ENCODE peak calls at places on chromosome 4, in four cellular contexts. I is K562, K is IMR-90, D is GM12878. V is an unnamed sample. For H3K9me3 and H3K27me3, the result is how much of the 10 kb centered on the place peaks cover.

GRCh38 chr4:7389101-7389701 is 45.5 kb downstream of the PSAPL1 start:
- DNase-seq in D (no peak), I (no peak), K (no peak), V (no peak)

GRCh38 chr4:63717384-63717783 is 691.9 kb downstream of the TECRL start:
- DNase-seq in D (peak), K (no peak), I (peak), V (no peak)

GRCh38 chr4:136241221-136241986 is 1290.9 kb downstream of the PCDH18 start:
- DNase-seq in I (no peak), D (no peak), K (no peak), V (no peak)

GRCh38 chr4:36152712-36153111 is 91.6 kb downstream of the ARAP2 start:
- DNase-seq in K (no peak), D (no peak), I (no peak), V (no peak)

GRCh38 chr4:102299708-102300107 is 45.6 kb downstream of the SLC39A8 start:
- DNase-seq in I (peak), K (peak), D (no peak), V (peak)

GRCh38 chr4:104491826-104492771 is 2.6 kb downstream of the CXXC4 start:
- DNase-seq in I (peak), D (peak), K (no peak), V (peak)

GRCh38 chr4:76489799-76490176 is 54.8 kb downstream of the SHROOM3 start:
- DNase-seq in K (no peak), D (no peak), I (no peak), V (no peak)

GRCh38 chr4:5708829-5709680 is 696 bp upstream of the EVC2 start:
- DNase-seq in K (no peak), D (no peak), I (no peak), V (no peak)

GRCh38 chr4:184668511-184669114 is 19.1 kb downstream of the PRIMPOL start:
- DNase-seq in D (no peak), K (peak), I (no peak), V (peak)

GRCh38 chr4:125750827-125751466 is 436.2 kb downstream of the FAT4 start:
- DNase-seq in D (no peak), I (no peak), K (peak), V (peak)

GRCh38 chr4:163332526-163333405 is at the start of gene NPY1R:
- DNase-seq in D (peak), K (peak), I (peak), V (peak)

GRCh38 chr4:19748470-19748869 is 503.2 kb upstream of the SLIT2 start:
- DNase-seq in K (peak), D (no peak), I (no peak), V (peak)

GRCh38 chr4:182643801-182644311 is 273.3 kb downstream of the DCTD start:
- DNase-seq in D (no peak), K (peak), I (no peak), V (peak)

GRCh38 chr4:101835121-101835904 is 44.8 kb downstream of the BANK1 start:
- DNase-seq in I (no peak), K (peak), D (no peak), V (peak)

GRCh38 chr4:158243071-158243470 is 32.8 kb downstream of the TMEM144 start:
- DNase-seq in I (no peak), K (no peak), D (no peak), V (no peak)

GRCh38 chr4:148054275-148054674 is 322.4 kb downstream of the ARHGAP10 start:
- DNase-seq in K (no peak), I (no peak), D (no peak), V (peak)

GRCh38 chr4:88177981-88178632 is 19.7 kb upstream of the ABCG2 start:
- DNase-seq in I (peak), K (peak), D (no peak), V (peak)

GRCh38 chr4:26909369-26909768 is 48.7 kb downstream of the STIM2 start:
- DNase-seq in D (no peak), I (no peak), K (peak), V (peak)

GRCh38 chr4:155025762-155026457 is 182.5 kb upstream of the NPY2R start:
- DNase-seq in K (no peak), D (no peak), I (peak), V (peak)

GRCh38 chr4:27066591-27066990 is 205.9 kb downstream of the STIM2 start:
- DNase-seq in I (no peak), D (no peak), K (no peak), V (no peak)

GRCh38 chr4:60992037-60992436 is 208.1 kb upstream of the ADGRL3 start:
- DNase-seq in K (peak), D (no peak), I (no peak), V (no peak)

GRCh38 chr4:86058621-86059020 is 301.2 kb downstream of the MAPK10 start:
- DNase-seq in K (no peak), I (no peak), D (no peak), V (no peak)

GRCh38 chr4:23923840-23924239 is 34.0 kb upstream of the PPARGC1A start:
- DNase-seq in D (no peak), K (no peak), I (no peak), V (no peak)

GRCh38 chr4:25861951-25862410 is 807 bp downstream of the SEL1L3 start:
- DNase-seq in D (no peak), K (peak), I (no peak), V (no peak)

GRCh38 chr4:120733968-120734367 is 188.6 kb downstream of the PRDM5 start:
- DNase-seq in I (no peak), D (no peak), K (no peak), V (no peak)

GRCh38 chr4:127015616-127016015 is 617.1 kb upstream of the INTU start:
- DNase-seq in D (no peak), I (no peak), K (no peak), V (no peak)

GRCh38 chr4:153257966-153258365 is 53.7 kb downstream of the TRIM2 start:
- DNase-seq in K (no peak), D (no peak), I (no peak), V (no peak)

GRCh38 chr4:161393614-161394013 is 770.2 kb downstream of the FSTL5 start:
- DNase-seq in K (no peak), I (no peak), D (no peak), V (no peak)

GRCh38 chr4:107665001-107665400 is 55.0 kb downstream of the PAPSS1 start:
- DNase-seq in K (peak), D (no peak), I (no peak), V (peak)

GRCh38 chr4:124710253-124710849 is 2.2 kb downstream of the ANKRD50 start:
- DNase-seq in I (no peak), K (peak), D (no peak), V (peak)

GRCh38 chr4:7985891-7986441 is 46.3 kb upstream of the AFAP1 start:
- DNase-seq in I (no peak), D (no peak), K (peak), V (peak)

GRCh38 chr4:74768857-74769525 is 25.3 kb downstream of the BTC start:
- DNase-seq in K (peak), I (no peak), D (no peak), V (peak)

DNA sequence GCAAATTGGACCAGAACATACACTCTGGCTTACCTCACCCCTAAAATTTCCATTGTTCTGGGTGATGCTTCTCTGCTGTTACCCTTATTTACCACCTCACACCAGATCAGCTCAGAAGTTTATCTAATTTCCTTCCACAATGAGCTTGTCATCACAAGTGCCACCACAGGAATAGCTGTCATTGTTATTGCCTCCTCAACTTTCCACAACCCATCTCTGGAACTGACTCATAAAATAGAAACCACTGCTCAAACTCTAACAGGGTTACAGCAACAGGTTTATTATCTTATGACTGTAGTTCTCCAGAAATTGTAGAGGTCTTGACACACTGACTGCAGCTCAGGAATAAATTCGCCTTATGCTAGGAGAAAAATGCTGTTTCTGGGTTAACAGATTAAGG is 52.7 kb downstream of the ZNF718 start:
- DNase-seq in I (no peak), D (no peak), K (no peak), V (no peak)
- H3K9me3 ChIP-seq in I (under half), D (under half), K (under half), V (under half)

GRCh38 chr4:176435891-176436499 is 116.2 kb downstream of the SPCS3 start:
- DNase-seq in I (no peak), D (no peak), K (peak), V (no peak)

GRCh38 chr4:176438401-176438800 is 118.6 kb downstream of the SPCS3 start:
- DNase-seq in D (no peak), I (no peak), K (no peak), V (no peak)

GRCh38 chr4:176433983-176434382 is 114.2 kb downstream of the SPCS3 start:
- DNase-seq in I (no peak), D (no peak), K (peak), V (no peak)

GRCh38 chr4:176437756-176438155 is 118.0 kb downstream of the SPCS3 start:
- DNase-seq in K (peak), D (no peak), I (no peak), V (no peak)

GRCh38 chr4:176436500-176436973 is 116.8 kb downstream of the SPCS3 start:
- DNase-seq in I (no peak), D (no peak), K (peak), V (no peak)
- TF ChIP-seq FOS in I (no peak), D (no peak), K (no peak), V (no peak)

GRCh38 chr4:176002007-176002623 is 63.5 kb upstream of the WDR17 start:
- DNase-seq in K (no peak), I (no peak), D (no peak), V (peak)
- H3K27me3 ChIP-seq in K (under half), I (under half), D (under half), V (under half)

DNA sequence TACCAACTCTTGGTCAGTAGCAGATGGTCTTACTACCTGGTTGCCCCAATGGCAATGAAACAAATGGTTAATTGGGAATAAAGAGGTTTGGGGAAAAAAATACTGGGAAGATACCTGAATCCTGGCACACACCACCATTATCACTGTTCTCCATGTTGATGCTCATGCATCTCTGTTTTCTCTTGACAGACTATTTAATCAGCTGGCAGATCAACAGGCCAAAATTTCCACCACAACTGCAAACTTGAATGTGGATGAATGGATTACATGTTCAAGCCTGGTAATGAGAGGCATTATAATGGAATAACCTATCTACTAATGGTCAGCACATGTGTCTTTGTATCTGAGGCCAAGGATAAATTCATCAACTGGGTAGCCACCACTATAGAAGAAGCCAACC is 45.7 kb downstream of the ZNF721 start:
- DNase-seq in K (no peak), D (no peak), I (no peak), V (no peak)
- H3K9me3 ChIP-seq in K (half or more), D (half or more), I (under half), V (under half)

DNA sequence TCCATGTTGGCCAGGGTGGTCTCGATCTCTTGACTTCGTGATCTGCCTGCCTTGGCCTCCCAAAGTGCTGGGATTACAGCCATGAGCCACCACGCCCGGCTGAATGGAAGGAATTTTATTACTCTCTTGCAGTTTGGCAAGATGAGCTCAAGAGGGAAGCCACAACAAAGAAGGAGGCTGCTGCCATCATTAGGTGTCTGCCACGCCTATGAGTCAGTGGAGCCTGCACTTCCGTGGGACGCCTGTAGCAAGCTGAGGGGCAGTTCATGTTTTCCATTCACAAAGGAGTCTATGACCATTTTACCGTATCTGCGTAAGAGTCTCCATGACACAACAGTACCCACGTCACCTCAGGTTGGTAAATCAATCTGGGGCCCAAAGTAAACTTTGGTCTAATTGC is 51.2 kb upstream of the CHRNA9 start:
- DNase-seq in I (peak), D (no peak), K (no peak), V (no peak)
- TF ChIP-seq FOS in I (no peak), D (no peak), K (no peak), V (no peak)

GRCh38 chr4:1061747-1062146 is 50.3 kb downstream of the FGFRL1 start:
- DNase-seq in I (no peak), D (no peak), K (no peak), V (no peak)

GRCh38 chr4:1062419-1062818 is 50.9 kb downstream of the RNF212 start:
- DNase-seq in D (no peak), K (no peak), I (no peak), V (no peak)

GRCh38 chr4:1060646-1061371 is 49.4 kb downstream of the FGFRL1 start:
- DNase-seq in D (no peak), K (no peak), I (no peak), V (no peak)

GRCh38 chr4:1060121-1060520 is 48.7 kb downstream of the FGFRL1 start:
- DNase-seq in K (no peak), D (no peak), I (no peak), V (no peak)

GRCh38 chr4:1061372-1061700 is 49.9 kb downstream of the FGFRL1 start:
- DNase-seq in I (no peak), K (no peak), D (no peak), V (no peak)
- H3K27me3 ChIP-seq in I (half or more), K (half or more), D (under half), V (under half)

GRCh38 chr4:2436301-2436700 is 17.5 kb downstream of the CFAP99 start:
- DNase-seq in I (no peak), D (no peak), K (no peak), V (no peak)

GRCh38 chr4:2441393-2442174 is 22.8 kb downstream of the CFAP99 start:
- DNase-seq in I (peak), K (peak), D (peak), V (peak)

GRCh38 chr4:2437475-2438215 is 18.9 kb downstream of the CFAP99 start:
- DNase-seq in K (no peak), I (no peak), D (no peak), V (no peak)

GRCh38 chr4:2436761-2437474 is 18.2 kb downstream of the CFAP99 start:
- DNase-seq in K (no peak), D (no peak), I (no peak), V (no peak)

GRCh38 chr4:2438822-2439718 is 20.3 kb downstream of the CFAP99 start:
- DNase-seq in I (no peak), K (no peak), D (no peak), V (no peak)
- H3K9me3 ChIP-seq in I (under half), K (under half), D (under half), V (under half)

GRCh38 chr4:113404846-113405245 is 355.4 kb downstream of the ANK2 start:
- DNase-seq in I (no peak), D (no peak), K (no peak), V (peak)

GRCh38 chr4:113406723-113407016 is 354.9 kb downstream of the CAMK2D start:
- DNase-seq in K (no peak), I (no peak), D (no peak), V (no peak)

GRCh38 chr4:113405874-113406722 is 355.4 kb downstream of the CAMK2D start:
- DNase-seq in I (no peak), K (no peak), D (no peak), V (no peak)

GRCh38 chr4:113407409-113407808 is 354.1 kb downstream of the CAMK2D start:
- DNase-seq in K (no peak), I (no peak), D (no peak), V (no peak)

DNA sequence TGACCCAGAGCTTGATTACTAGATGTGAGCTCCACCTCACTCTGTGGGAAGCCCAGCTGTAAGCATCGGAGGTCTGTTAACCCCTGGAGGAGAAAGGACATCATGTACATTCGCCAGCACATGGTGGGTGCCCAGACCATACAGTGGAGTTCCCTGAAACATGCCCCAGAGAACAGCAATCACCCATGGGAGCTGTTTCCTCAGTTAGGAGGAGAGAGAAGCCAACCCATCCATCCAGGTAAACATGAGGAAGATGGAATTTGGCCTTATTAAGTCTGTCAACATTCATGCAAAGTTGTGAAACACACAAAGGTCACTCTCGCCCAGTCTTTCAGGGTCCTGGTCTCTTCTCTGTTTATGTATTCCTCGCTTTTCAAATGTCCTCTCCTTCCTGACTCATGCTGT is 354.7 kb downstream of the ANK2 start:
- DNase-seq in K (no peak), I (no peak), D (no peak), V (no peak)
- TF ChIP-seq FOS in K (no peak), I (no peak), D (no peak), V (no peak)